ENCODE peak calls at places on chromosomes 16 and 17, in nine cellular contexts. G, Y, I, Q, Z, D, C, K and A are unnamed samples.

GRCh38 chr17:45016823-45017222 is 34.6 kb downstream of the DCAKD start:
- DNase-seq in K (no peak), Q (peak), I (no peak), G (no peak), Z (peak), Y (no peak), C (no peak), D (no peak), A (no peak)

GRCh38 chr17:55903028-55903690 is 152.3 kb downstream of the PCTP start:
- DNase-seq in D (no peak), C (no peak), K (no peak), G (no peak), Q (no peak), Z (no peak), Y (no peak), I (no peak), A (no peak)

GRCh38 chr17:45146616-45147101 is 1.6 kb upstream of the HEXIM1 start:
- DNase-seq in K (no peak), G (peak), D (peak), Q (peak), Z (peak), C (no peak), I (no peak), Y (no peak), A (no peak)

GRCh38 chr16:28981517-28981916 is 3.3 kb upstream of the LAT start:
- DNase-seq in I (no peak), K (no peak), G (peak), Y (peak), Z (no peak), C (no peak), D (no peak), Q (no peak), A (no peak)

GRCh38 chr17:10844667-10845387 is 6.9 kb upstream of the PIRT start:
- DNase-seq in Q (peak), C (no peak), Y (peak), D (peak), G (peak), I (peak), Z (peak), K (peak), A (peak)

GRCh38 chr16:84942786-84943185 is 68.5 kb downstream of the ZDHHC7 start:
- DNase-seq in Q (peak), Y (no peak), K (no peak), C (no peak), I (no peak), Z (no peak), D (no peak), G (no peak), A (no peak)

GRCh38 chr17:78401246-78401645 is 22.8 kb downstream of the PGS1 start:
- DNase-seq in I (no peak), Y (no peak), G (no peak), Q (peak), K (no peak), C (no peak), Z (peak), D (no peak), A (no peak)

GRCh38 chr16:24700549-24701392 is 28.7 kb upstream of the TNRC6A start:
- DNase-seq in I (peak), D (peak), G (peak), C (no peak), Z (peak), K (no peak), Y (no peak), Q (peak), A (peak)

GRCh38 chr16:58503863-58504688 is 4.1 kb downstream of the NDRG4 start:
- DNase-seq in K (no peak), C (no peak), Q (no peak), G (no peak), D (no peak), Z (no peak), I (no peak), Y (no peak), A (peak)

GRCh38 chr16:86222541-86222940 is 287.8 kb upstream of the FOXF1 start:
- DNase-seq in D (peak), C (no peak), G (peak), K (no peak), Y (no peak), Q (peak), I (no peak), Z (peak), A (peak)

GRCh38 chr16:85366031-85366763 is 246.9 kb upstream of the GSE1 start:
- DNase-seq in Y (no peak), I (peak), D (no peak), Z (no peak), G (no peak), Q (no peak), K (no peak), C (no peak), A (no peak)

GRCh38 chr16:8850279-8850885 is 18.4 kb downstream of the CARHSP1 start:
- DNase-seq in G (peak), D (no peak), K (no peak), I (no peak), Z (peak), Y (no peak), Q (peak), C (no peak), A (peak)

GRCh38 chr17:16478693-16479092 is 13.3 kb downstream of the LRRC75A start:
- DNase-seq in I (no peak), Y (no peak), G (no peak), Z (no peak), C (no peak), Q (peak), D (no peak), K (no peak), A (no peak)

GRCh38 chr16:760498-761343 is at the start of gene MSLN:
- DNase-seq in Q (no peak), D (no peak), K (no peak), C (no peak), G (peak), Z (peak), Y (no peak), I (no peak), A (no peak)

GRCh38 chr16:1788708-1789100 is 4.8 kb downstream of the IGFALS start:
- DNase-seq in I (no peak), C (no peak), D (no peak), Q (no peak), Y (no peak), G (no peak), Z (no peak), K (no peak), A (peak)

GRCh38 chr16:30760577-30761426 is 1.1 kb downstream of the CFAP119 start:
- DNase-seq in D (no peak), G (no peak), C (no peak), I (no peak), K (no peak), Z (no peak), Y (no peak), Q (no peak), A (no peak)

GRCh38 chr16:1494711-1495110 is 1.6 kb downstream of the TELO2 start:
- DNase-seq in Y (no peak), Q (peak), I (no peak), Z (no peak), G (peak), D (no peak), K (no peak), C (no peak), A (no peak)

GRCh38 chr16:67024384-67024896 is 4.5 kb upstream of the CBFB start:
- DNase-seq in Z (no peak), I (no peak), Y (no peak), D (no peak), K (no peak), Q (no peak), C (no peak), G (no peak), A (no peak)

GRCh38 chr17:81960130-81960958 is 643 bp downstream of the NOTUM start:
- DNase-seq in Y (no peak), Q (no peak), K (no peak), C (no peak), Z (no peak), I (no peak), G (no peak), D (no peak), A (no peak)

GRCh38 chr16:14462811-14463210 is 167.2 kb downstream of the PARN start:
- DNase-seq in C (no peak), Y (no peak), I (no peak), Q (no peak), Z (no peak), K (no peak), G (peak), D (no peak), A (no peak)

GRCh38 chr16:48629531-48629930 is 19.6 kb upstream of the N4BP1 start:
- DNase-seq in K (no peak), C (no peak), Y (no peak), Q (no peak), I (no peak), Z (no peak), G (no peak), D (peak), A (no peak)

GRCh38 chr17:82076018-82076784 is 10.6 kb upstream of the DUS1L start:
- DNase-seq in I (no peak), D (no peak), G (no peak), K (no peak), Z (no peak), Y (no peak), Q (no peak), C (no peak), A (no peak)

GRCh38 chr17:82317394-82318168 is at the start of gene CD7:
- DNase-seq in Z (no peak), K (no peak), I (no peak), G (no peak), Y (no peak), Q (no peak), D (no peak), C (no peak), A (no peak)

GRCh38 chr17:82492647-82493516 is 26.6 kb upstream of the FOXK2 start:
- DNase-seq in K (no peak), Q (peak), I (no peak), G (peak), D (no peak), Y (no peak), C (no peak), Z (peak), A (no peak)

GRCh38 chr16:28607116-28607623 is 2.7 kb downstream of the SULT1A1 start:
- DNase-seq in I (no peak), K (no peak), Y (no peak), G (no peak), D (no peak), Q (no peak), C (no peak), Z (no peak), A (no peak)

GRCh38 chr17:48541574-48542113 is 3.3 kb downstream of the HOXB2 start:
- DNase-seq in I (no peak), Z (no peak), K (no peak), Q (peak), G (peak), Y (peak), C (no peak), D (no peak), A (peak)

GRCh38 chr16:79007614-79008013 is 592.9 kb downstream of the MAF start:
- DNase-seq in Q (no peak), C (no peak), D (no peak), G (no peak), I (no peak), Z (no peak), Y (no peak), K (no peak), A (no peak)

GRCh38 chr17:75774988-75775668 is 9.5 kb upstream of the UNK start:
- DNase-seq in Z (no peak), Q (peak), C (no peak), G (peak), D (no peak), Y (no peak), K (no peak), I (no peak), A (peak)

GRCh38 chr17:4902540-4902939 is 358 bp downstream of the CHRNE start:
- DNase-seq in K (no peak), D (no peak), I (no peak), C (no peak), Q (no peak), G (no peak), Z (no peak), Y (no peak), A (no peak)

GRCh38 chr17:65749479-65749878 is 188.0 kb upstream of the AXIN2 start:
- DNase-seq in D (no peak), I (no peak), C (no peak), Y (no peak), K (no peak), G (peak), Z (peak), Q (peak), A (no peak)

GRCh38 chr16:14057878-14058382 is 13.2 kb upstream of the MRTFB start:
- DNase-seq in Y (no peak), Q (no peak), G (peak), Z (no peak), D (no peak), K (no peak), C (no peak), I (peak), A (no peak)

GRCh38 chr17:39939588-39940419 is 12.3 kb downstream of the LRRC3C start:
- DNase-seq in Y (no peak), K (no peak), Q (peak), C (peak), G (peak), I (no peak), D (no peak), Z (peak), A (no peak)

GRCh38 chr16:29912087-29912486 is 11.8 kb downstream of the ASPHD1 start:
- DNase-seq in K (no peak), C (no peak), Q (no peak), D (no peak), Z (no peak), I (no peak), Y (no peak), G (no peak), A (no peak)

GRCh38 chr17:19248923-19249574 is 11.9 kb downstream of the EPN2 start:
- DNase-seq in Y (no peak), I (peak), K (no peak), G (peak), C (no peak), D (no peak), Q (peak), Z (peak), A (no peak)

GRCh38 chr16:47136101-47136820 is 7.5 kb downstream of the NETO2 start:
- DNase-seq in K (no peak), G (peak), Q (no peak), D (no peak), I (no peak), Y (no peak), Z (peak), C (peak), A (no peak)

GRCh38 chr16:85148959-85149358 is 36.7 kb upstream of the CIBAR2 start:
- DNase-seq in Z (peak), I (no peak), C (peak), G (peak), K (no peak), Q (peak), D (no peak), Y (no peak), A (no peak)

GRCh38 chr16:82031116-82032084 is 3.7 kb upstream of the HSD17B2 start:
- DNase-seq in Z (peak), Y (no peak), I (peak), K (no peak), G (peak), C (peak), Q (peak), D (no peak), A (no peak)